ENCODE peak calls at places on chromosome 12, in eight cellular contexts. W, Y, R, B, H, P, D and T are unnamed samples.

GRCh38 chr12:84069079-84069661 is 843.4 kb downstream of the SLC6A15 start:
- DNase-seq in W (no peak), H (no peak), D (no peak), P (no peak), B (no peak), Y (no peak), R (no peak), T (no peak)

GRCh38 chr12:45762185-45763110 is 32.9 kb downstream of the ARID2 start:
- DNase-seq in W (no peak), R (peak; percentile 11), D (no peak), B (no peak), H (peak; percentile 22), P (no peak), Y (no peak), T (peak; percentile 17)

GRCh38 chr12:131097247-131098177 is 143.8 kb downstream of the ADGRD1 start:
- DNase-seq in D (no peak), P (no peak), W (no peak), Y (peak; percentile 75), B (no peak), H (no peak), R (no peak), T (no peak)

GRCh38 chr12:116106870-116107269 is 170.6 kb downstream of the MED13L start:
- DNase-seq in D (no peak), P (no peak), Y (no peak), W (no peak), B (no peak), H (no peak), R (no peak), T (no peak)

GRCh38 chr12:79691299-79692248 is 810 bp upstream of the PAWR start:
- DNase-seq in Y (no peak), D (no peak), W (no peak), P (no peak), B (no peak), R (no peak), H (peak; percentile 61), T (no peak)

GRCh38 chr12:96255077-96255476 is 60.9 kb downstream of the ELK3 start:
- DNase-seq in H (no peak), D (no peak), R (no peak), P (no peak), W (no peak), Y (no peak), B (no peak), T (no peak)

GRCh38 chr12:64669270-64669842 is 59.1 kb downstream of the RASSF3 start:
- DNase-seq in D (no peak), P (peak; percentile 47), B (peak; percentile 41), W (no peak), R (peak; percentile 80), Y (peak; percentile 85), H (no peak), T (peak; percentile 78)

GRCh38 chr12:58602179-58602578 is 318.1 kb downstream of the LRIG3 start:
- DNase-seq in R (no peak), B (no peak), Y (no peak), W (no peak), D (no peak), H (no peak), P (no peak), T (no peak)

GRCh38 chr12:1972260-1972659 is 32.0 kb downstream of the DCP1B start:
- DNase-seq in R (no peak), P (no peak), H (no peak), D (no peak), B (no peak), W (no peak), Y (no peak), T (no peak)

GRCh38 chr12:8120072-8120713 is 3.2 kb upstream of the CLEC4A start:
- DNase-seq in Y (no peak), P (no peak), B (no peak), R (no peak), D (no peak), W (no peak), H (no peak), T (no peak)

GRCh38 chr12:85963322-85963721 is 89.2 kb downstream of the NTS start:
- DNase-seq in D (no peak), B (no peak), W (no peak), R (no peak), H (no peak), Y (no peak), P (no peak), T (no peak)

GRCh38 chr12:4518106-4518728 is 20.5 kb upstream of the RAD51AP1 start:
- DNase-seq in P (no peak), D (no peak), R (no peak), Y (no peak), B (no peak), H (peak; percentile 35), W (no peak), T (no peak)

GRCh38 chr12:132648616-132649225 is 30.1 kb downstream of the P2RX2 start:
- DNase-seq in P (no peak), Y (peak; percentile 68), W (no peak), H (no peak), D (no peak), R (no peak), B (no peak), T (no peak)

GRCh38 chr12:12212769-12213168 is 54.1 kb downstream of the LRP6 start:
- DNase-seq in Y (no peak), B (no peak), D (no peak), R (no peak), H (peak; percentile 76), P (no peak), W (no peak), T (no peak)

GRCh38 chr12:22588817-22589216 is 36.2 kb upstream of the ETNK1 start:
- DNase-seq in R (no peak), P (no peak), W (no peak), H (no peak), D (no peak), Y (no peak), B (no peak), T (no peak)

GRCh38 chr12:102643871-102644551 is 163.6 kb upstream of the IGF1 start:
- DNase-seq in B (no peak), P (no peak), R (no peak), D (no peak), H (no peak), Y (no peak), W (no peak), T (no peak)

GRCh38 chr12:16361142-16361783 is 13.8 kb downstream of the MGST1 start:
- DNase-seq in B (no peak), H (no peak), Y (no peak), R (no peak), D (no peak), P (no peak), W (no peak), T (no peak)

GRCh38 chr12:8912910-8913309 is 1.4 kb upstream of the PHC1 start:
- DNase-seq in H (no peak), Y (no peak), D (no peak), B (peak; percentile 14), P (no peak), R (no peak), W (no peak), T (no peak)

GRCh38 chr12:71303199-71303598 is 136.4 kb upstream of the LGR5 start:
- DNase-seq in B (no peak), D (no peak), Y (no peak), W (no peak), H (peak; percentile 8), P (no peak), R (no peak), T (no peak)

GRCh38 chr12:45348311-45348710 is 132.4 kb downstream of the ANO6 start:
- DNase-seq in R (no peak), W (no peak), H (no peak), D (no peak), P (no peak), Y (no peak), B (no peak), T (no peak)

GRCh38 chr12:1091350-1091749 is 100.3 kb downstream of the ERC1 start:
- DNase-seq in Y (no peak), R (no peak), P (no peak), B (no peak), D (no peak), H (no peak), W (no peak), T (no peak)

GRCh38 chr12:1533602-1534304 is 60.6 kb downstream of the FBXL14 start:
- DNase-seq in B (peak; percentile 41), R (peak; percentile 66), P (peak; percentile 11), Y (no peak), D (no peak), W (no peak), H (no peak), T (peak; percentile 94)

GRCh38 chr12:39685854-39686608 is 66.4 kb upstream of the ABCD2 start:
- DNase-seq in P (no peak), D (peak; percentile 20), R (no peak), B (no peak), W (no peak), Y (no peak), H (no peak), T (no peak)

GRCh38 chr12:93722757-93723567 is 45.8 kb downstream of the CRADD start:
- DNase-seq in B (no peak), H (peak; percentile 75), P (no peak), R (no peak), Y (no peak), W (no peak), D (no peak), T (no peak)

GRCh38 chr12:106840217-106840616 is 65.7 kb downstream of the RIC8B start:
- DNase-seq in W (no peak), D (no peak), P (no peak), H (peak; percentile 13), Y (no peak), R (no peak), B (no peak), T (no peak)

GRCh38 chr12:51926718-51927117 is 19.4 kb downstream of the ACVRL1 start:
- DNase-seq in P (peak; percentile 16), R (no peak), D (peak; percentile 11), B (peak; percentile 55), W (no peak), H (peak; percentile 64), Y (no peak), T (peak; percentile 53)

GRCh38 chr12:79454338-79454777 is 236.4 kb downstream of the PAWR start:
- DNase-seq in Y (no peak), D (no peak), W (no peak), P (no peak), H (no peak), R (no peak), B (no peak), T (no peak)

GRCh38 chr12:57609781-57610552 is 1.3 kb upstream of the ARHGEF25 start:
- DNase-seq in W (no peak), P (no peak), R (no peak), Y (no peak), B (no peak), D (no peak), H (no peak), T (no peak)

GRCh38 chr12:125492354-125493270 is 427.4 kb downstream of the AACS start:
- DNase-seq in Y (no peak), B (no peak), D (no peak), H (no peak), W (no peak), R (no peak), P (no peak), T (no peak)

GRCh38 chr12:107537464-107538119 is 148.0 kb upstream of the PWP1 start:
- DNase-seq in B (no peak), H (no peak), D (no peak), Y (no peak), W (no peak), P (no peak), R (no peak), T (no peak)

GRCh38 chr12:97575792-97576191 is 113.2 kb downstream of the RMST start:
- DNase-seq in H (peak; percentile 46), P (no peak), Y (no peak), W (no peak), B (no peak), R (no peak), D (no peak), T (no peak)

GRCh38 chr12:26274441-26275312 is 79.3 kb downstream of the SSPN start:
- DNase-seq in R (peak; percentile 92), Y (peak; percentile 89), W (peak; percentile 47), P (no peak), B (peak; percentile 44), H (peak; percentile 98), D (no peak), T (peak; percentile 78)

GRCh38 chr12:123815968-123816367 is 53.9 kb downstream of the DNAH10 start:
- DNase-seq in W (no peak), B (no peak), Y (no peak), R (no peak), H (no peak), D (no peak), P (no peak), T (no peak)

GRCh38 chr12:89750821-89751227 is 42.2 kb upstream of the ATP2B1 start:
- DNase-seq in R (no peak), H (no peak), P (no peak), W (no peak), B (no peak), D (no peak), Y (no peak), T (no peak)